ENCODE peak calls at places on chromosomes 13 and 19, in four cellular contexts. J is OCI-LY7, W is psoas muscle, T is aorta. C is an unnamed sample. For H3K4me1, the result is how much of the 10 kb centered on the place peaks cover.

GRCh38 chr13:34543836-34544235 is 398.2 kb upstream of the NBEA start:
- DNase-seq in J (no peak), T (no peak), W (no peak), C (no peak)

GRCh38 chr19:56091751-56092546 is 29.1 kb downstream of the ZNF787 start:
- DNase-seq in T (no peak), J (no peak), W (no peak), C (no peak)

GRCh38 chr19:47417746-47418594 is 1.4 kb downstream of the MEIS3 start:
- DNase-seq in W (no peak), J (no peak), T (no peak), C (no peak)

GRCh38 chr13:24713022-24713421 is 32.8 kb downstream of the ATP12A start:
- DNase-seq in J (no peak), W (no peak), T (no peak), C (no peak)

GRCh38 chr19:41263042-41263849 is 926 bp upstream of the HNRNPUL1 start:
- DNase-seq in J (peak), T (peak), W (peak), C (peak)

GRCh38 chr13:76874466-76874865 is 11.7 kb downstream of the KCTD12 start:
- DNase-seq in W (no peak), T (no peak), J (no peak), C (no peak)

GRCh38 chr13:46953331-46953730 is 56.5 kb upstream of the HTR2A start:
- DNase-seq in T (no peak), W (no peak), J (no peak), C (no peak)

GRCh38 chr19:2251577-2252480 is 2.7 kb downstream of the AMH start:
- DNase-seq in W (no peak), T (no peak), J (no peak), C (no peak)

GRCh38 chr19:10478903-10479384 is 24.2 kb downstream of the KEAP1 start:
- DNase-seq in W (peak), J (peak), T (peak), C (peak)

GRCh38 chr19:4181053-4181508 is 1.3 kb downstream of the SIRT6 start:
- DNase-seq in T (no peak), W (no peak), J (peak), C (no peak)

GRCh38 chr13:27971236-27971645 is 2.1 kb upstream of the CDX2 start:
- DNase-seq in W (no peak), T (no peak), J (no peak), C (no peak)

GRCh38 chr19:42683917-42684513 is 56.3 kb downstream of the PSG3 start:
- DNase-seq in J (peak), W (no peak), T (no peak), C (no peak)

GRCh38 chr19:38869160-38869835 is 8.8 kb downstream of the RINL start:
- DNase-seq in T (no peak), W (no peak), J (peak), C (no peak)

GRCh38 chr19:11137542-11138384 is 17.8 kb downstream of the SPC24 start:
- DNase-seq in W (peak), J (peak), T (peak), C (peak)

GRCh38 chr13:90201198-90201597 is 1146.3 kb upstream of the MIR17HG start:
- DNase-seq in W (no peak), T (no peak), J (no peak), C (no peak)

GRCh38 chr19:55605637-55606470 is at the start of gene ZNF865:
- DNase-seq in W (peak), T (peak), J (peak), C (peak)

GRCh38 chr19:12797141-12797587 is 4.4 kb downstream of the PRDX2 start:
- DNase-seq in W (no peak), J (no peak), T (no peak), C (no peak)

GRCh38 chr13:89310943-89311342 is 1639.8 kb downstream of the SLITRK5 start:
- DNase-seq in W (no peak), J (no peak), T (no peak), C (no peak)

GRCh38 chr13:39186205-39186880 is 148.1 kb downstream of the NHLRC3 start:
- DNase-seq in W (no peak), J (no peak), T (no peak), C (no peak)

GRCh38 chr13:110364081-110364480 is 57.0 kb downstream of the COL4A2 start:
- DNase-seq in W (no peak), T (no peak), J (no peak), C (no peak)

GRCh38 chr19:7706662-7707454 is 4.9 kb upstream of the FCER2 start:
- DNase-seq in J (peak), T (no peak), W (no peak), C (no peak)

GRCh38 chr13:99357149-99357596 is 50.0 kb upstream of the GPR183 start:
- DNase-seq in T (no peak), J (no peak), W (no peak), C (peak)

GRCh38 chr13:32407854-32408253 is 20.1 kb downstream of the N4BP2L1 start:
- DNase-seq in T (no peak), J (no peak), W (no peak), C (no peak)

GRCh38 chr13:100221166-100221565 is 132.3 kb downstream of the PCCA start:
- DNase-seq in T (no peak), W (no peak), J (no peak), C (no peak)

GRCh38 chr19:50381881-50382729 is 2.0 kb upstream of the POLD1 start:
- DNase-seq in J (no peak), W (no peak), T (no peak), C (no peak)

GRCh38 chr13:35478384-35479222 is 2.1 kb upstream of the MAB21L1 start:
- DNase-seq in J (no peak), W (no peak), T (no peak), C (no peak)

GRCh38 chr19:632228-633067 is 889 bp downstream of the POLRMT start:
- DNase-seq in J (peak), W (no peak), T (no peak), C (peak)

GRCh38 chr19:13159713-13160112 is 9.5 kb downstream of the IER2 start:
- DNase-seq in W (no peak), T (no peak), J (no peak), C (no peak)

GRCh38 chr19:18289471-18290066 is 8.1 kb upstream of the JUND start:
- DNase-seq in W (no peak), T (no peak), J (no peak), C (peak)
- H3K4me1 ChIP-seq in W (under half), T (under half), J (half or more), C (under half)

DNA sequence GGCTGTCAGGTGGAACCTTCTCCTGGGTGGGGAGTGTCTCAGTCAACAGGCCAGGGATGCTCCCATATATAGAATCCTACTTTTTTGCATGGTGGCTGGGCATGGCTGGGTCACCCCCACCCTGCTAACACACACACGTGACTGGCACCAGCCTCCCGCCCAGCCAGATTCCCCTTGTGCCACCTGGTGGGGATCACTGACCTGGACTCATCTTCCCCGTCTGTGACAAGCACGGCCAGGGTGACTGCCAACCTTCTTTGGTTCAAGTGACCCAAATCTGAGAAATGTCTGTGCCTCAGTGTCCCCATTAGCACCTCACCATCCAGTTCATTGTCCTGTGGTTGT is 1.0 kb downstream of the PKN1 start:
- DNase-seq in T (no peak), J (peak), W (no peak), C (no peak)
- H3K4me1 ChIP-seq in T (under half), J (under half), W (under half), C (under half)

GRCh38 chr13:45464687-45465453 is at the start of gene COG3:
- DNase-seq in J (peak), W (peak), T (peak), C (peak)
- H3K4me1 ChIP-seq in J (under half), W (under half), T (under half), C (under half)

DNA sequence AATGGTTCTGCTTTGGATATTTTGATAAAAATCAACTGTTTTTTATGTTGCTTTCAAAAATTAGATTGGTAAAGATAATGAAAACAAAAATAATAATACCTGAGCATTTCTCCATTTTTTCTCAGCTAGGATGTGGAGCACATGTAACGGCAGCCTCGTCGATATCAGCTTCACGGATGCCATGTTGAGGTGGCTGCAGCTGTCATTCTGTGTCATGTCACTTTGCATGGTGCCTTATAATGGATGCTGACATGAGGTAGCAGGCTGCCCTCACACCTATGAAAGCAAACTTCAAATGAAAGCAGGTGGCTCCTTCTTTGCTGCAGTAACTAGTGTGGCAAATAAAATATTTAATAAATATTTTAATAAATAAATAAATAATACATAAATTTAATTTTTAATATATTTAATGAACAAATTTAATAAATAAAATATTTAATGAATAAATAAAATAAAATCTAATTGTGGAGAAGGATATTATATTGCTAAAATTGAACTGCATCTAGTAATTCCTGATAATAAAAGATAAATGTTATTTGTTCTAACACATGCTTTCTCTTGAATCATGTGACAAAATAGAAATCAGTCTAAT is 955.7 kb upstream of the SLC10A2 start:
- DNase-seq in J (no peak), W (no peak), T (no peak), C (no peak)
- H3K4me1 ChIP-seq in J (under half), W (under half), T (under half), C (under half)

GRCh38 chr19:14561249-14561648 is 10.6 kb downstream of the NDUFB7 start:
- DNase-seq in J (no peak), T (no peak), W (no peak), C (no peak)
- H3K4me1 ChIP-seq in J (under half), T (under half), W (under half), C (under half)

C was measured in SJSA1.